ENCODE peak calls at places on chromosomes 1 and 21, in ten cellular contexts. G, C, S, B, L, U, I, J, P and Q are unnamed samples.
A peak's percentile ranks its signal among the peaks of the same experiment; 100 is the strongest.

GRCh38 chr1:61079276-61079897 is 3.0 kb upstream of the NFIA start:
- DNase-seq in S (no peak), I (no peak), G (no peak), B (no peak), P (no peak), U (peak; percentile 41), L (no peak), J (no peak), C (peak; percentile 88), Q (no peak)

GRCh38 chr1:217493290-217493689 is 137.6 kb downstream of the GPATCH2 start:
- DNase-seq in U (no peak), P (no peak), G (peak; percentile 20), C (no peak), I (peak; percentile 10), S (peak; percentile 30), J (no peak), B (no peak), L (no peak), Q (no peak)

GRCh38 chr21:26199471-26199870 is 28.9 kb upstream of the APP start:
- DNase-seq in S (no peak), L (no peak), I (peak; percentile 10), P (peak; percentile 49), U (no peak), C (no peak), J (no peak), B (no peak), G (peak; percentile 18), Q (no peak)

GRCh38 chr1:208599063-208599462 is 354.9 kb upstream of the PLXNA2 start:
- DNase-seq in C (no peak), L (no peak), I (no peak), P (no peak), U (no peak), S (no peak), B (no peak), J (no peak), G (no peak), Q (no peak)

GRCh38 chr1:65104854-65105540 is 43.0 kb upstream of the AK4 start:
- DNase-seq in G (no peak), U (no peak), P (no peak), B (no peak), L (no peak), J (no peak), I (no peak), C (no peak), S (no peak), Q (no peak)

GRCh38 chr1:52424238-52424637 is 19.8 kb downstream of the PRPF38A start:
- DNase-seq in C (no peak), S (no peak), J (no peak), L (no peak), U (no peak), G (peak; percentile 16), P (no peak), B (no peak), I (peak; percentile 10), Q (peak; percentile 81)

GRCh38 chr1:6501414-6501813 is 9.9 kb upstream of the PLEKHG5 start:
- DNase-seq in U (no peak), C (no peak), P (no peak), B (no peak), I (no peak), S (no peak), G (no peak), L (no peak), J (no peak), Q (no peak)

GRCh38 chr1:184380468-184380867 is 6.4 kb upstream of the C1orf21 start:
- DNase-seq in J (no peak), U (no peak), L (no peak), S (no peak), I (no peak), C (no peak), B (no peak), P (no peak), G (no peak), Q (peak; percentile 39)

GRCh38 chr1:87151500-87152421 is 176.9 kb upstream of the LMO4 start:
- DNase-seq in C (peak; percentile 59), U (peak; percentile 76), G (peak; percentile 64), P (peak; percentile 52), L (peak; percentile 87), S (no peak), I (peak; percentile 67), J (peak; percentile 52), B (peak; percentile 91), Q (no peak)

GRCh38 chr1:178389441-178389840 is 107.3 kb downstream of the CLEC20A start:
- DNase-seq in B (no peak), G (no peak), U (no peak), P (peak; percentile 51), L (no peak), I (no peak), C (no peak), S (no peak), J (no peak), Q (no peak)

GRCh38 chr1:22317231-22317919 is 134.3 kb upstream of the ZBTB40 start:
- DNase-seq in L (peak; percentile 44), I (peak; percentile 8), J (no peak), C (no peak), G (peak; percentile 3), B (no peak), U (no peak), P (no peak), S (peak; percentile 25), Q (no peak)

GRCh38 chr1:245345191-245345884 is 190.6 kb downstream of the KIF26B start:
- DNase-seq in C (no peak), P (no peak), L (no peak), G (no peak), I (no peak), S (no peak), U (no peak), B (no peak), J (no peak), Q (peak; percentile 35)

GRCh38 chr1:7707527-7707926 is 63.6 kb upstream of the VAMP3 start:
- DNase-seq in G (no peak), P (no peak), J (no peak), U (no peak), L (no peak), S (no peak), B (no peak), C (no peak), I (no peak), Q (no peak)

GRCh38 chr1:174839211-174839610 is 160.5 kb upstream of the CACYBP start:
- DNase-seq in C (no peak), L (no peak), P (no peak), S (no peak), U (no peak), I (no peak), G (no peak), B (no peak), J (no peak), Q (no peak)

DNA sequence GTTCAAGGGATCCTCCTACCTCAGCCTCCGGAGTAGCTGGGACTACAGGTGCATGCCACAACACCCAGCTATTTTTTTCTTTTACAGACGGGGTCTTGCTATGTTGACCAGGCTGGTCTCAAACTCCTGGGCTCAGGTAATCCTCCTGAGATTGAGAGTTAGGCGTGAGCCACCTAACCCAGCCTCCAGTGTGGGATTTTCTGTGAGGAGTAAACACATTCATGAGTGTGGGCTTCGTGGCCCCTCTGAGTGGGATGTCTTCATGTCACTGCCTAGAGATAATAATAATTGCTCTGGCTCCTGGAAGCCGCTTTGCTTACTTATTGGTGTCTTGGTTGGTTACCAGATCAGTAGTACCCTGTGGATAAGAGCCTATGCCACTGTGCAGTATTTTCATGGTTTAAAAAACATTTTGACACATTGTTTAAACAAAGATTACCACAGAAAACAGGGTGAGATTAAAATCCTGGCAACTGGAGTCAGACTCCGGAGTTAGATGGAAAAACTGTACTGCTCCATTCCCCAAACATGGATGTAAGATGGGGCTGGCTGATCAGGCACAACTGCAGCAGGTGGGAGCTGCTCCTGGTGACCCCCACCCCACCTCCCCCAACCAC is 159.1 kb upstream of the RAB4A start:
- DNase-seq in C (no peak), U (no peak), P (peak; percentile 37), S (no peak), G (peak; percentile 12), I (peak; percentile 43), B (no peak), J (no peak), L (no peak), Q (no peak)
- H3K4me3 ChIP-seq in C (no peak overlapping the region), U (no peak overlapping the region), P (no peak overlapping the region), S (no peak overlapping the region), G (no peak overlapping the region), I (no peak overlapping the region), B (no peak overlapping the region), J (no peak overlapping the region), L (no peak overlapping the region), Q (no peak overlapping the region)

GRCh38 chr1:84776639-84777038 is 86.4 kb upstream of the SSX2IP start:
- DNase-seq in P (peak; percentile 33), B (no peak), I (no peak), G (no peak), C (no peak), U (no peak), L (no peak), S (no peak), J (no peak), Q (no peak)

GRCh38 chr1:84772428-84772943 is 82.2 kb upstream of the SSX2IP start:
- DNase-seq in S (peak; percentile 62), C (peak; percentile 91), I (peak; percentile 89), P (peak; percentile 92), B (peak; percentile 89), U (peak; percentile 78), G (peak; percentile 91), J (peak; percentile 87), L (peak; percentile 79), Q (peak; percentile 59)

GRCh38 chr1:84773933-84774497 is 83.8 kb upstream of the SSX2IP start:
- DNase-seq in S (no peak), J (no peak), G (no peak), C (no peak), L (no peak), P (no peak), I (no peak), U (no peak), B (no peak), Q (no peak)

GRCh38 chr1:84773195-84773594 is 82.9 kb upstream of the SSX2IP start:
- DNase-seq in B (no peak), J (no peak), P (no peak), L (no peak), I (no peak), S (no peak), C (no peak), G (no peak), U (no peak), Q (no peak)

GRCh38 chr1:84774674-84775548 is 84.7 kb upstream of the SSX2IP start:
- DNase-seq in S (no peak), G (no peak), U (no peak), P (no peak), I (no peak), J (no peak), L (no peak), B (no peak), C (no peak), Q (no peak)
- H3K4me3 ChIP-seq in S (no peak overlapping the region), G (no peak overlapping the region), U (no peak overlapping the region), P (no peak overlapping the region), I (no peak overlapping the region), J (no peak overlapping the region), L (no peak overlapping the region), B (no peak overlapping the region), C (no peak overlapping the region), Q (no peak overlapping the region)

GRCh38 chr1:43969416-43969745 is 429 bp upstream of the DPH2 start:
- DNase-seq in U (no peak), J (no peak), S (no peak), L (no peak), I (no peak), B (no peak), C (no peak), P (no peak), G (no peak), Q (no peak)
- H3K4me3 ChIP-seq in U (peak overlapping the region; percentile 88), J (peak overlapping the region; percentile 88), S (no peak overlapping the region), L (no peak overlapping the region), I (no peak overlapping the region), B (no peak overlapping the region), C (peak overlapping the region; percentile 36), P (no peak overlapping the region), G (peak overlapping the region; percentile 97), Q (peak overlapping the region; percentile 96)

GRCh38 chr1:2255047-2255419 is 26.9 kb downstream of the SKI start:
- DNase-seq in U (no peak), J (no peak), S (no peak), B (no peak), I (no peak), C (no peak), G (no peak), P (no peak), L (no peak), Q (no peak)
- H3K4me3 ChIP-seq in U (no peak overlapping the region), J (no peak overlapping the region), S (no peak overlapping the region), B (no peak overlapping the region), I (no peak overlapping the region), C (no peak overlapping the region), G (no peak overlapping the region), P (no peak overlapping the region), L (no peak overlapping the region), Q (no peak overlapping the region)